ENCODE peak calls at places on chromosome X, in ten cellular contexts. One of them, this sample, is unnamed.

GRCh38 chrX:46573896-46574336 is 351 bp downstream of the CHST7 start:
- DNase-seq in mucosa of descending colon: peak
- DNase-seq in foreskin keratinocyte: no peak
- DNase-seq in brain microvascular endothelial cell: peak
- DNase-seq in chondrocyte: peak
- DNase-seq in CD4-positive, alpha-beta T cell: peak
- DNase-seq in neural crest cell: peak
- DNase-seq in ascending aorta: no peak
- DNase-seq in activated CD8-positive, alpha-beta T cell treated with anti-CD3 and anti-CD28 coated beads for 36 hours: peak
- DNase-seq in foreskin fibroblast: peak
- DNase-seq in this sample: no peak

GRCh38 chrX:147899715-147900114 is 12.0 kb upstream of the FMR1 start:
- DNase-seq in mucosa of descending colon: no peak
- DNase-seq in foreskin keratinocyte: no peak
- DNase-seq in brain microvascular endothelial cell: no peak
- DNase-seq in chondrocyte: no peak
- DNase-seq in CD4-positive, alpha-beta T cell: no peak
- DNase-seq in neural crest cell: no peak
- DNase-seq in ascending aorta: no peak
- DNase-seq in activated CD8-positive, alpha-beta T cell treated with anti-CD3 and anti-CD28 coated beads for 36 hours: no peak
- DNase-seq in foreskin fibroblast: no peak
- DNase-seq in this sample: no peak

GRCh38 chrX:125439194-125439849 is 119.7 kb downstream of the TEX13C start:
- DNase-seq in mucosa of descending colon: no peak
- DNase-seq in foreskin keratinocyte: no peak
- DNase-seq in brain microvascular endothelial cell: no peak
- DNase-seq in chondrocyte: no peak
- DNase-seq in CD4-positive, alpha-beta T cell: no peak
- DNase-seq in neural crest cell: no peak
- DNase-seq in ascending aorta: no peak
- DNase-seq in activated CD8-positive, alpha-beta T cell treated with anti-CD3 and anti-CD28 coated beads for 36 hours: no peak
- DNase-seq in foreskin fibroblast: no peak
- DNase-seq in this sample: no peak

GRCh38 chrX:149003863-149004660 is 501.0 kb downstream of the IDS start:
- DNase-seq in mucosa of descending colon: no peak
- DNase-seq in foreskin keratinocyte: no peak
- DNase-seq in brain microvascular endothelial cell: peak
- DNase-seq in chondrocyte: no peak
- DNase-seq in CD4-positive, alpha-beta T cell: no peak
- DNase-seq in neural crest cell: no peak
- DNase-seq in ascending aorta: no peak
- DNase-seq in activated CD8-positive, alpha-beta T cell treated with anti-CD3 and anti-CD28 coated beads for 36 hours: no peak
- DNase-seq in foreskin fibroblast: no peak
- DNase-seq in this sample: no peak

GRCh38 chrX:96464880-96465558 is 219.6 kb upstream of the DIAPH2 start:
- DNase-seq in mucosa of descending colon: no peak
- DNase-seq in foreskin keratinocyte: no peak
- DNase-seq in brain microvascular endothelial cell: no peak
- DNase-seq in chondrocyte: no peak
- DNase-seq in CD4-positive, alpha-beta T cell: no peak
- DNase-seq in neural crest cell: no peak
- DNase-seq in ascending aorta: no peak
- DNase-seq in activated CD8-positive, alpha-beta T cell treated with anti-CD3 and anti-CD28 coated beads for 36 hours: no peak
- DNase-seq in foreskin fibroblast: no peak
- DNase-seq in this sample: no peak

GRCh38 chrX:13845721-13846378 is 29.0 kb upstream of the GPM6B start:
- DNase-seq in mucosa of descending colon: no peak
- DNase-seq in foreskin keratinocyte: no peak
- DNase-seq in brain microvascular endothelial cell: no peak
- DNase-seq in chondrocyte: no peak
- DNase-seq in CD4-positive, alpha-beta T cell: no peak
- DNase-seq in neural crest cell: no peak
- DNase-seq in ascending aorta: no peak
- DNase-seq in activated CD8-positive, alpha-beta T cell treated with anti-CD3 and anti-CD28 coated beads for 36 hours: no peak
- DNase-seq in foreskin fibroblast: peak
- DNase-seq in this sample: no peak

GRCh38 chrX:68934922-68935321 is 106.1 kb downstream of the EFNB1 start:
- DNase-seq in mucosa of descending colon: no peak
- DNase-seq in foreskin keratinocyte: no peak
- DNase-seq in brain microvascular endothelial cell: no peak
- DNase-seq in chondrocyte: no peak
- DNase-seq in CD4-positive, alpha-beta T cell: no peak
- DNase-seq in neural crest cell: no peak
- DNase-seq in ascending aorta: no peak
- DNase-seq in activated CD8-positive, alpha-beta T cell treated with anti-CD3 and anti-CD28 coated beads for 36 hours: no peak
- DNase-seq in foreskin fibroblast: no peak
- DNase-seq in this sample: no peak

GRCh38 chrX:115689931-115690330 is 129.0 kb downstream of the PLS3 start:
- DNase-seq in mucosa of descending colon: no peak
- DNase-seq in foreskin keratinocyte: no peak
- DNase-seq in brain microvascular endothelial cell: peak
- DNase-seq in chondrocyte: no peak
- DNase-seq in CD4-positive, alpha-beta T cell: no peak
- DNase-seq in neural crest cell: no peak
- DNase-seq in ascending aorta: no peak
- DNase-seq in activated CD8-positive, alpha-beta T cell treated with anti-CD3 and anti-CD28 coated beads for 36 hours: no peak
- DNase-seq in foreskin fibroblast: peak
- DNase-seq in this sample: no peak

GRCh38 chrX:31435592-31435991 is 363.8 kb upstream of the FTHL17 start:
- DNase-seq in mucosa of descending colon: peak
- DNase-seq in foreskin keratinocyte: no peak
- DNase-seq in brain microvascular endothelial cell: peak
- DNase-seq in chondrocyte: no peak
- DNase-seq in CD4-positive, alpha-beta T cell: no peak
- DNase-seq in neural crest cell: peak
- DNase-seq in ascending aorta: no peak
- DNase-seq in activated CD8-positive, alpha-beta T cell treated with anti-CD3 and anti-CD28 coated beads for 36 hours: no peak
- DNase-seq in foreskin fibroblast: no peak
- DNase-seq in this sample: no peak

GRCh38 chrX:2457289-2458133 is 43.3 kb downstream of the DHRSX start:
- DNase-seq in mucosa of descending colon: no peak
- DNase-seq in foreskin keratinocyte: no peak
- DNase-seq in brain microvascular endothelial cell: no peak
- DNase-seq in chondrocyte: no peak
- DNase-seq in CD4-positive, alpha-beta T cell: no peak
- DNase-seq in neural crest cell: no peak
- DNase-seq in ascending aorta: no peak
- DNase-seq in activated CD8-positive, alpha-beta T cell treated with anti-CD3 and anti-CD28 coated beads for 36 hours: no peak
- DNase-seq in foreskin fibroblast: no peak
- DNase-seq in this sample: no peak

GRCh38 chrX:108225456-108225730 is 133.8 kb downstream of the ATG4A start:
- DNase-seq in mucosa of descending colon: no peak
- DNase-seq in foreskin keratinocyte: no peak
- DNase-seq in brain microvascular endothelial cell: no peak
- DNase-seq in chondrocyte: no peak
- DNase-seq in CD4-positive, alpha-beta T cell: no peak
- DNase-seq in neural crest cell: no peak
- DNase-seq in ascending aorta: no peak
- DNase-seq in activated CD8-positive, alpha-beta T cell treated with anti-CD3 and anti-CD28 coated beads for 36 hours: no peak
- DNase-seq in foreskin fibroblast: no peak
- DNase-seq in this sample: no peak

GRCh38 chrX:151015684-151016083 is 32.5 kb downstream of the HMGB3 start:
- DNase-seq in mucosa of descending colon: no peak
- DNase-seq in foreskin keratinocyte: no peak
- DNase-seq in brain microvascular endothelial cell: no peak
- DNase-seq in chondrocyte: no peak
- DNase-seq in CD4-positive, alpha-beta T cell: no peak
- DNase-seq in neural crest cell: no peak
- DNase-seq in ascending aorta: no peak
- DNase-seq in activated CD8-positive, alpha-beta T cell treated with anti-CD3 and anti-CD28 coated beads for 36 hours: no peak
- DNase-seq in foreskin fibroblast: no peak
- DNase-seq in this sample: no peak

DNA sequence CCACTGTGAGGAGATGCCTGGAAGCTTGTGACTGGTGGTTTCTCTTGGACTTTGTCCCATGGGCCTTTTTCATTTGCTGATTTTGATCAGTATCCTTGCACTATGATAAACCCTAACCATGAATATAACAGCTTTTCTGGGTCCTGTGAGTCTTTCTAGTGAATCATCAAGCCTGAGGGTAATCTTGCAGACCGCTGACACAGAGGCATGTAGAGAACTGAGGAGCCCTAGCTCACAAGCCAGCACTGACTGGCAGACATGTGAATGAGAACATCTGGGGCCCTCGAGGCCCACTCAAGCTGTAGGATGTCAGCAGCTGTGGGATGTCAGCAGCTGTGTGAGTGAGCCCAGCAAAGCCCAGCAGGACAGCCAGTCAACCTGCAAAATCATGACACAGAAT is 36.7 kb downstream of the HMGB3 start:
- DNase-seq in mucosa of descending colon: no peak
- DNase-seq in foreskin keratinocyte: peak
- DNase-seq in brain microvascular endothelial cell: peak
- DNase-seq in chondrocyte: no peak
- DNase-seq in CD4-positive, alpha-beta T cell: no peak
- DNase-seq in neural crest cell: no peak
- DNase-seq in ascending aorta: no peak
- DNase-seq in activated CD8-positive, alpha-beta T cell treated with anti-CD3 and anti-CD28 coated beads for 36 hours: no peak
- DNase-seq in foreskin fibroblast: peak
- DNase-seq in this sample: no peak
- TF ChIP-seq CTCF in mucosa of descending colon: no peak
- TF ChIP-seq CTCF in foreskin keratinocyte: no peak
- TF ChIP-seq CTCF in brain microvascular endothelial cell: no peak
- TF ChIP-seq CTCF in chondrocyte: no peak
- TF ChIP-seq CTCF in CD4-positive, alpha-beta T cell: no peak
- TF ChIP-seq CTCF in neural crest cell: no peak
- TF ChIP-seq CTCF in ascending aorta: no peak
- TF ChIP-seq CTCF in activated CD8-positive, alpha-beta T cell treated with anti-CD3 and anti-CD28 coated beads for 36 hours: no peak
- TF ChIP-seq CTCF in foreskin fibroblast: no peak
- TF ChIP-seq CTCF in this sample: no peak

GRCh38 chrX:11537141-11537540 is 128.6 kb downstream of the ARHGAP6 start:
- DNase-seq in mucosa of descending colon: no peak
- DNase-seq in foreskin keratinocyte: no peak
- DNase-seq in brain microvascular endothelial cell: no peak
- DNase-seq in chondrocyte: no peak
- DNase-seq in CD4-positive, alpha-beta T cell: no peak
- DNase-seq in neural crest cell: no peak
- DNase-seq in ascending aorta: no peak
- DNase-seq in activated CD8-positive, alpha-beta T cell treated with anti-CD3 and anti-CD28 coated beads for 36 hours: no peak
- DNase-seq in foreskin fibroblast: no peak
- DNase-seq in this sample: no peak

GRCh38 chrX:11541510-11541909 is 124.2 kb downstream of the ARHGAP6 start:
- DNase-seq in mucosa of descending colon: no peak
- DNase-seq in foreskin keratinocyte: no peak
- DNase-seq in brain microvascular endothelial cell: no peak
- DNase-seq in chondrocyte: no peak
- DNase-seq in CD4-positive, alpha-beta T cell: no peak
- DNase-seq in neural crest cell: no peak
- DNase-seq in ascending aorta: no peak
- DNase-seq in activated CD8-positive, alpha-beta T cell treated with anti-CD3 and anti-CD28 coated beads for 36 hours: no peak
- DNase-seq in foreskin fibroblast: no peak
- DNase-seq in this sample: no peak

GRCh38 chrX:11535156-11535919 is 130.4 kb downstream of the ARHGAP6 start:
- DNase-seq in mucosa of descending colon: no peak
- DNase-seq in foreskin keratinocyte: no peak
- DNase-seq in brain microvascular endothelial cell: no peak
- DNase-seq in chondrocyte: no peak
- DNase-seq in CD4-positive, alpha-beta T cell: no peak
- DNase-seq in neural crest cell: no peak
- DNase-seq in ascending aorta: no peak
- DNase-seq in activated CD8-positive, alpha-beta T cell treated with anti-CD3 and anti-CD28 coated beads for 36 hours: no peak
- DNase-seq in foreskin fibroblast: no peak
- DNase-seq in this sample: no peak

GRCh38 chrX:11543249-11543648 is 122.5 kb downstream of the ARHGAP6 start:
- DNase-seq in mucosa of descending colon: no peak
- DNase-seq in foreskin keratinocyte: no peak
- DNase-seq in brain microvascular endothelial cell: no peak
- DNase-seq in chondrocyte: no peak
- DNase-seq in CD4-positive, alpha-beta T cell: no peak
- DNase-seq in neural crest cell: no peak
- DNase-seq in ascending aorta: no peak
- DNase-seq in activated CD8-positive, alpha-beta T cell treated with anti-CD3 and anti-CD28 coated beads for 36 hours: peak
- DNase-seq in foreskin fibroblast: no peak
- DNase-seq in this sample: no peak

GRCh38 chrX:11540532-11541377 is 125.0 kb downstream of the ARHGAP6 start:
- DNase-seq in mucosa of descending colon: peak
- DNase-seq in foreskin keratinocyte: no peak
- DNase-seq in brain microvascular endothelial cell: no peak
- DNase-seq in chondrocyte: no peak
- DNase-seq in CD4-positive, alpha-beta T cell: no peak
- DNase-seq in neural crest cell: no peak
- DNase-seq in ascending aorta: no peak
- DNase-seq in activated CD8-positive, alpha-beta T cell treated with anti-CD3 and anti-CD28 coated beads for 36 hours: no peak
- DNase-seq in foreskin fibroblast: no peak
- DNase-seq in this sample: no peak
- TF ChIP-seq CTCF in mucosa of descending colon: no peak
- TF ChIP-seq CTCF in foreskin keratinocyte: no peak
- TF ChIP-seq CTCF in brain microvascular endothelial cell: peak
- TF ChIP-seq CTCF in chondrocyte: peak
- TF ChIP-seq CTCF in CD4-positive, alpha-beta T cell: no peak
- TF ChIP-seq CTCF in neural crest cell: no peak
- TF ChIP-seq CTCF in ascending aorta: no peak
- TF ChIP-seq CTCF in activated CD8-positive, alpha-beta T cell treated with anti-CD3 and anti-CD28 coated beads for 36 hours: no peak
- TF ChIP-seq CTCF in foreskin fibroblast: no peak
- TF ChIP-seq CTCF in this sample: no peak

DNA sequence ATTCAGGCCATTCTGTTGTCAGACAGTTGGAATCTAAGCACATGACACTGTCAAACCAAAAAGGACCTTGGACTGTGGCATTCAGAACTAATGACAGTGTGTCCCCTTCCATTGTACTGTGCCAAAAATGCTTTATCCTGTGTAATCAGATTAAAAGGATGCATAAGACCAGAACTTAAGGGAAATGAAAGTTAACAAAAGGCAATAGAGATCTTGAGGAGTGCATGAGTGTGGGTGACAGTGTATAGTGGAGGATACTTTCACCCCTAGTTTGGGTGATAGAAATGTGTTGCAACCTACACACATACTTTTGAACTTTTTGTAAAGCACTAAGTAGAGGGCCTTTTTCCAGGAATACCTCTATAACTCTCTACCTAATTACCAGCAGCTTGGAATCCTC is 4.5 kb downstream of the CYSLTR1 start:
- DNase-seq in mucosa of descending colon: no peak
- DNase-seq in foreskin keratinocyte: no peak
- DNase-seq in brain microvascular endothelial cell: no peak
- DNase-seq in chondrocyte: no peak
- DNase-seq in CD4-positive, alpha-beta T cell: no peak
- DNase-seq in neural crest cell: no peak
- DNase-seq in ascending aorta: no peak
- DNase-seq in activated CD8-positive, alpha-beta T cell treated with anti-CD3 and anti-CD28 coated beads for 36 hours: no peak
- DNase-seq in foreskin fibroblast: no peak
- DNase-seq in this sample: no peak
- TF ChIP-seq CTCF in mucosa of descending colon: no peak
- TF ChIP-seq CTCF in foreskin keratinocyte: no peak
- TF ChIP-seq CTCF in brain microvascular endothelial cell: no peak
- TF ChIP-seq CTCF in chondrocyte: no peak
- TF ChIP-seq CTCF in CD4-positive, alpha-beta T cell: no peak
- TF ChIP-seq CTCF in neural crest cell: no peak
- TF ChIP-seq CTCF in ascending aorta: no peak
- TF ChIP-seq CTCF in activated CD8-positive, alpha-beta T cell treated with anti-CD3 and anti-CD28 coated beads for 36 hours: no peak
- TF ChIP-seq CTCF in foreskin fibroblast: no peak
- TF ChIP-seq CTCF in this sample: no peak

DNA sequence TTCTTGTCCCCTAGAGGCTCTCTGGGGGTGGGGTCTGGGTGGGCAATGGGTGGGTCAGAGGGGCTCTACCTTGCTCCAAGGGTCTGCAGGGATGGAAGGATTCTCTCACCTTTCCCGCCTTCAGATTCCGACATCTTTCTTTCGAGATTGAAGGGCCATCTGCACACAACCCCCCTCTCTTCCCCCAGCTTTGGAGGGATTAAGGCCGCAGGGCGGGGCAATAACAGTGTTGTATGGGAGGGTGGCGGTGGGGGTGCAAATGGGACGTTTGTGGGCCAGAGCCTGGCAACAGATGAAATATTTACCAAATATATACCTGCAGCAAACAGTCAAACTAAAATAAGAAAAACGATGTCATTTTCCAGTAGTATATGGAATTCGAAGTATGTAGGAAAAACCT is at the start of gene CACNA1F:
- DNase-seq in mucosa of descending colon: no peak
- DNase-seq in foreskin keratinocyte: no peak
- DNase-seq in brain microvascular endothelial cell: no peak
- DNase-seq in chondrocyte: no peak
- DNase-seq in CD4-positive, alpha-beta T cell: no peak
- DNase-seq in neural crest cell: no peak
- DNase-seq in ascending aorta: no peak
- DNase-seq in activated CD8-positive, alpha-beta T cell treated with anti-CD3 and anti-CD28 coated beads for 36 hours: no peak
- DNase-seq in foreskin fibroblast: no peak
- DNase-seq in this sample: no peak
- TF ChIP-seq CTCF in mucosa of descending colon: no peak
- TF ChIP-seq CTCF in foreskin keratinocyte: no peak
- TF ChIP-seq CTCF in brain microvascular endothelial cell: no peak
- TF ChIP-seq CTCF in chondrocyte: no peak
- TF ChIP-seq CTCF in CD4-positive, alpha-beta T cell: no peak
- TF ChIP-seq CTCF in neural crest cell: no peak
- TF ChIP-seq CTCF in ascending aorta: no peak
- TF ChIP-seq CTCF in activated CD8-positive, alpha-beta T cell treated with anti-CD3 and anti-CD28 coated beads for 36 hours: no peak
- TF ChIP-seq CTCF in foreskin fibroblast: no peak
- TF ChIP-seq CTCF in this sample: no peak